ENCODE peak calls at places on chromosomes 12 and 14, in ten cellular contexts. X, W, E, L, S, P, N, U, O and A are unnamed samples.

GRCh38 chr12:110502449-110502738 is 263 bp downstream of the RAD9B start:
- DNase-seq in W (no peak), U (no peak), L (no peak), E (no peak), X (no peak), O (no peak), P (no peak), S (no peak), N (no peak), A (no peak)

GRCh38 chr12:124224535-124225110 is 70.3 kb upstream of the RFLNA start:
- DNase-seq in O (no peak), L (no peak), W (no peak), E (no peak), S (no peak), X (no peak), P (no peak), U (no peak), N (no peak), A (no peak)

GRCh38 chr14:30573203-30573814 is 14.4 kb downstream of the G2E3 start:
- DNase-seq in O (no peak), S (no peak), E (no peak), N (no peak), X (no peak), U (no peak), P (no peak), L (no peak), W (peak; percentile 15), A (no peak)

GRCh38 chr12:71764587-71765321 is 10.1 kb downstream of the RAB21 start:
- DNase-seq in S (no peak), U (no peak), O (no peak), L (no peak), E (no peak), P (no peak), N (no peak), W (no peak), X (no peak), A (no peak)

GRCh38 chr12:72296389-72296788 is 24.2 kb downstream of the TRHDE start:
- DNase-seq in N (no peak), P (no peak), L (no peak), S (no peak), X (no peak), U (no peak), E (no peak), W (peak; percentile 42), O (no peak), A (no peak)

GRCh38 chr12:109722022-109722752 is 8.6 kb downstream of the FAM222A start:
- DNase-seq in W (no peak), P (no peak), S (no peak), U (no peak), E (no peak), L (no peak), N (no peak), O (no peak), X (no peak), A (no peak)

GRCh38 chr14:32709072-32709471 is 229.6 kb upstream of the NPAS3 start:
- DNase-seq in W (peak; percentile 72), L (no peak), U (no peak), E (no peak), P (no peak), N (no peak), X (no peak), S (no peak), O (no peak), A (peak; percentile 23)

GRCh38 chr12:93602897-93603668 is 30.6 kb downstream of the SOCS2 start:
- DNase-seq in S (no peak), P (no peak), L (no peak), U (no peak), E (no peak), N (no peak), O (no peak), X (no peak), W (no peak), A (no peak)

GRCh38 chr12:85575115-85576096 is 260.8 kb downstream of the RASSF9 start:
- DNase-seq in S (peak; percentile 47), W (peak; percentile 81), U (peak; percentile 39), L (peak; percentile 53), X (no peak), E (peak; percentile 17), O (peak; percentile 71), P (no peak), N (peak; percentile 61), A (peak; percentile 18)

GRCh38 chr14:49786315-49786714 is 18.4 kb downstream of the KLHDC2 start:
- DNase-seq in P (no peak), E (no peak), X (no peak), L (no peak), U (no peak), N (no peak), O (no peak), W (no peak), S (no peak), A (no peak)

GRCh38 chr12:46663297-46663696 is 162.5 kb downstream of the SLC38A4 start:
- DNase-seq in U (no peak), L (no peak), E (no peak), S (no peak), O (no peak), N (no peak), X (no peak), W (no peak), P (no peak), A (no peak)